ENCODE peak calls at places on chromosomes 12 and 14, in five cellular contexts. R is NCI-H146; F is activated CD4-positive, alpha-beta T cell treated with anti-CD3 and anti-CD28 coated beads, Interleukin-2, amount 50 U/mL, for 24 hours; H is stimulated activated CD4-positive, alpha-beta T cell treated with anti-CD3 and anti-CD28 coated beads, Interleukin-12 subunit alpha, Interleukin-12 subunit beta, amount 100 ng/mL, for 4 hours; V is T-helper 9 cell. X is an unnamed sample.

GRCh38 chr12:11834104-11834812 is 184.8 kb downstream of the ETV6 start:
- DNase-seq in R (no peak), F (no peak), H (no peak), V (no peak), X (no peak)

GRCh38 chr14:83905157-83905556 is 1624.8 kb upstream of the FLRT2 start:
- DNase-seq in R (no peak), F (no peak), H (no peak), V (no peak), X (no peak)

GRCh38 chr14:98229676-98230366 is 1042.2 kb downstream of the BCL11B start:
- DNase-seq in R (no peak), F (no peak), H (no peak), V (no peak), X (no peak)

GRCh38 chr12:50925920-50926319 is 26.4 kb upstream of the HIGD1C start:
- DNase-seq in R (no peak), F (no peak), H (no peak), V (no peak), X (no peak)

GRCh38 chr12:80321653-80322052 is 122.4 kb upstream of the PTPRQ start:
- DNase-seq in R (no peak), F (no peak), H (no peak), V (no peak), X (no peak)

GRCh38 chr12:118061011-118061875 is at the start of gene WSB2:
- DNase-seq in R (peak), F (peak), H (peak), V (peak), X (peak)

GRCh38 chr12:67414011-67414715 is 145.0 kb downstream of the CAND1 start:
- DNase-seq in R (peak), F (no peak), H (no peak), V (no peak), X (no peak)

GRCh38 chr14:104211242-104211641 is 72.9 kb downstream of the KIF26A start:
- DNase-seq in R (no peak), F (no peak), H (no peak), V (no peak), X (no peak)

GRCh38 chr14:63448841-63449240 is 94.3 kb downstream of the PPP2R5E start:
- DNase-seq in R (no peak), F (no peak), H (no peak), V (no peak), X (no peak)